ENCODE peak calls at places on chromosomes 4 and X, in nine cellular contexts. J is nephron progenitor cell; D is activated T-cell treated with anti-CD3 and anti-CD28 coated beads for 1 hour; W is left lung; K is stimulated activated naive B cell treated with anti-CD40 and anti-IgM and Interleukin-4, amounts not matched to agents 10 μg/mL and 1 μg/mL and 100 μg/mL, for 72 hours; Q is endothelial cell; Z is Karpas-422; H is H9; V is activated naive CD4-positive, alpha-beta T cell. T is an unnamed sample.

GRCh38 chrX:132367314-132367713 is 121.5 kb downstream of the MBNL3 start:
- DNase-seq in J (no peak), D (no peak), W (no peak), K (no peak), Q (no peak), Z (no peak), H (no peak), V (no peak), T (no peak)

GRCh38 chr4:182144621-182145359 is 98.4 kb upstream of the TENM3 start:
- DNase-seq in J (peak), D (no peak), W (no peak), K (no peak), Q (peak), Z (no peak), H (peak), V (no peak), T (peak)

GRCh38 chr4:125666635-125667034 is 351.9 kb downstream of the FAT4 start:
- DNase-seq in J (no peak), D (no peak), W (no peak), K (no peak), Q (no peak), Z (no peak), H (no peak), V (no peak), T (no peak)

GRCh38 chrX:132900631-132901030 is 57.8 kb downstream of the HS6ST2 start:
- DNase-seq in J (no peak), D (no peak), W (no peak), K (no peak), Q (no peak), Z (no peak), H (no peak), V (no peak), T (no peak)

GRCh38 chr4:53321151-53321987 is 44.5 kb downstream of the SCFD2 start:
- DNase-seq in J (no peak), D (no peak), W (no peak), K (no peak), Q (no peak), Z (no peak), H (no peak), V (no peak), T (no peak)

GRCh38 chrX:39725114-39725513 is 372.6 kb downstream of the BCOR start:
- DNase-seq in J (no peak), D (no peak), W (no peak), K (no peak), Q (no peak), Z (no peak), H (no peak), V (no peak), T (peak)

GRCh38 chr4:30536231-30536630 is 183.9 kb upstream of the PCDH7 start:
- DNase-seq in J (no peak), D (no peak), W (no peak), K (no peak), Q (no peak), Z (no peak), H (no peak), V (no peak), T (no peak)

GRCh38 chr4:108135549-108136209 is 33.1 kb downstream of the LEF1 start:
- DNase-seq in J (peak), D (no peak), W (no peak), K (no peak), Q (no peak), Z (no peak), H (peak), V (no peak), T (peak)

GRCh38 chrX:134601240-134601639 is 57.0 kb downstream of the PLAC1 start:
- DNase-seq in J (no peak), D (no peak), W (no peak), K (no peak), Q (no peak), Z (no peak), H (no peak), V (no peak), T (no peak)

GRCh38 chr4:121669163-121669550 is 27.6 kb downstream of the ANXA5 start:
- DNase-seq in J (no peak), D (no peak), W (no peak), K (no peak), Q (no peak), Z (no peak), H (no peak), V (no peak), T (no peak)

GRCh38 chr4:98950925-98951324 is 22.0 kb upstream of the EIF4E start:
- DNase-seq in J (no peak), D (no peak), W (no peak), K (no peak), Q (no peak), Z (no peak), H (no peak), V (no peak), T (no peak)

GRCh38 chr4:186699881-186700397 is 23.7 kb downstream of the FAT1 start:
- DNase-seq in J (no peak), D (no peak), W (no peak), K (no peak), Q (no peak), Z (no peak), H (no peak), V (no peak), T (no peak)

GRCh38 chrX:47321386-47321785 is 49.0 kb upstream of the ZNF157 start:
- DNase-seq in J (peak), D (no peak), W (no peak), K (no peak), Q (peak), Z (no peak), H (peak), V (no peak), T (no peak)

GRCh38 chr4:88969271-88969670 is 87.7 kb downstream of the FAM13A start:
- DNase-seq in J (no peak), D (no peak), W (no peak), K (no peak), Q (no peak), Z (no peak), H (no peak), V (no peak), T (no peak)

GRCh38 chr4:3254302-3255131 is 5.6 kb downstream of the MSANTD1 start:
- DNase-seq in J (no peak), D (no peak), W (peak), K (no peak), Q (no peak), Z (no peak), H (peak), V (no peak), T (no peak)

GRCh38 chrX:101229155-101229554 is 9.6 kb downstream of the DRP2 start:
- DNase-seq in J (no peak), D (no peak), W (no peak), K (no peak), Q (no peak), Z (no peak), H (no peak), V (no peak), T (no peak)

GRCh38 chr4:173211838-173212237 is 43.2 kb downstream of the GALNT7 start:
- DNase-seq in J (no peak), D (no peak), W (no peak), K (no peak), Q (no peak), Z (no peak), H (no peak), V (no peak), T (no peak)

GRCh38 chr4:139241086-139241783 is 38.8 kb downstream of the MGARP start:
- DNase-seq in J (no peak), D (no peak), W (no peak), K (no peak), Q (no peak), Z (no peak), H (peak), V (no peak), T (no peak)

GRCh38 chr4:55358668-55359067 is 12.6 kb downstream of the SRD5A3 start:
- DNase-seq in J (no peak), D (no peak), W (no peak), K (no peak), Q (no peak), Z (peak), H (no peak), V (no peak), T (no peak)

GRCh38 chr4:79651516-79651915 is 243.5 kb upstream of the GK2 start:
- DNase-seq in J (no peak), D (no peak), W (no peak), K (no peak), Q (no peak), Z (no peak), H (peak), V (no peak), T (peak)

GRCh38 chr4:53141308-53141707 is 224.6 kb downstream of the SCFD2 start:
- DNase-seq in J (no peak), D (no peak), W (no peak), K (no peak), Q (no peak), Z (no peak), H (no peak), V (no peak), T (no peak)

GRCh38 chrX:17377047-17377692 is 2.2 kb downstream of the NHS start:
- DNase-seq in J (peak), D (no peak), W (peak), K (peak), Q (peak), Z (no peak), H (peak), V (no peak), T (peak)

GRCh38 chr4:173528378-173529321 is 1.4 kb downstream of the HAND2 start:
- DNase-seq in J (peak), D (no peak), W (no peak), K (no peak), Q (no peak), Z (no peak), H (peak), V (no peak), T (no peak)

GRCh38 chrX:124217289-124218251 is 114.9 kb upstream of the TEX13D start:
- DNase-seq in J (peak), D (peak), W (no peak), K (peak), Q (peak), Z (no peak), H (peak), V (peak), T (no peak)

GRCh38 chrX:71450433-71451106 is 82.3 kb upstream of the OGT start:
- DNase-seq in J (no peak), D (no peak), W (no peak), K (no peak), Q (no peak), Z (no peak), H (no peak), V (no peak), T (no peak)

GRCh38 chr4:174592985-174593335 is 70.7 kb upstream of the HPGD start:
- DNase-seq in J (no peak), D (no peak), W (no peak), K (no peak), Q (no peak), Z (no peak), H (no peak), V (no peak), T (no peak)

GRCh38 chr4:175891863-175892262 is 79.8 kb upstream of the GPM6A start:
- DNase-seq in J (no peak), D (no peak), W (no peak), K (no peak), Q (no peak), Z (peak), H (no peak), V (no peak), T (no peak)

GRCh38 chr4:38670939-38671593 is 7.1 kb downstream of the KLF3 start:
- DNase-seq in J (no peak), D (no peak), W (no peak), K (peak), Q (no peak), Z (no peak), H (no peak), V (no peak), T (no peak)

GRCh38 chr4:1414831-1415680 is 8.8 kb upstream of the NKX1-1 start:
- DNase-seq in J (no peak), D (no peak), W (peak), K (no peak), Q (no peak), Z (no peak), H (peak), V (no peak), T (no peak)

GRCh38 chrX:10017866-10018265 is 50.7 kb downstream of the CLDN34 start:
- DNase-seq in J (no peak), D (no peak), W (no peak), K (no peak), Q (no peak), Z (no peak), H (no peak), V (no peak), T (peak)

T was measured in Caco-2.